ENCODE peak calls at places on chromosomes 3 and 15, in four cellular contexts. T is adrenal gland, L is sigmoid colon, U is spleen. K is an unnamed sample.

GRCh38 chr15:82045179-82045891 is 483 bp downstream of the MEX3B start:
- DNase-seq in T (peak), L (peak), U (peak), K (peak)

GRCh38 chr3:116667791-116668190 is 41.8 kb upstream of the TUSC7 start:
- DNase-seq in T (no peak), L (no peak), U (no peak), K (no peak)

GRCh38 chr3:177150970-177151627 is 46.2 kb downstream of the TBL1XR1 start:
- DNase-seq in T (no peak), L (no peak), U (no peak), K (no peak)

GRCh38 chr15:68888419-68888818 is 41.9 kb upstream of the SPESP1 start:
- DNase-seq in T (no peak), L (no peak), U (no peak), K (no peak)

GRCh38 chr15:98738689-98739411 is 90.5 kb downstream of the IGF1R start:
- DNase-seq in T (no peak), L (no peak), U (no peak), K (no peak)

GRCh38 chr3:152203677-152204076 is 65.1 kb upstream of the MBNL1 start:
- DNase-seq in T (no peak), L (no peak), U (no peak), K (no peak)

GRCh38 chr3:38059148-38059547 is 20.1 kb downstream of the DLEC1 start:
- DNase-seq in T (no peak), L (no peak), U (no peak), K (no peak)

GRCh38 chr15:75732809-75733451 is 20.3 kb upstream of the CSPG4 start:
- DNase-seq in T (peak), L (peak), U (peak), K (peak)

GRCh38 chr3:44105571-44105970 is 136.1 kb upstream of the TOPAZ1 start:
- DNase-seq in T (no peak), L (no peak), U (no peak), K (no peak)

GRCh38 chr3:61158152-61158551 is 93.1 kb downstream of the FHIT start:
- DNase-seq in T (no peak), L (no peak), U (no peak), K (no peak)

GRCh38 chr3:101224739-101225138 is 95.6 kb downstream of the IMPG2 start:
- DNase-seq in T (no peak), L (no peak), U (no peak), K (no peak)

GRCh38 chr3:2958553-2958952 is 151.6 kb downstream of the IL5RA start:
- DNase-seq in T (no peak), L (no peak), U (no peak), K (no peak)

GRCh38 chr3:104437891-104438290 is 928.8 kb upstream of the ALCAM start:
- DNase-seq in T (no peak), L (no peak), U (no peak), K (no peak)

GRCh38 chr3:186427627-186428026 is 65.6 kb upstream of the DGKG start:
- DNase-seq in T (no peak), L (no peak), U (no peak), K (peak)

GRCh38 chr3:187040637-187041361 is 98.5 kb downstream of the RPL39L start:
- DNase-seq in T (no peak), L (no peak), U (no peak), K (no peak)

GRCh38 chr3:10926831-10927521 is 65.6 kb upstream of the SLC6A1 start:
- DNase-seq in T (peak), L (no peak), U (no peak), K (no peak)

GRCh38 chr15:51190424-51191068 is 95.8 kb upstream of the TNFAIP8L3 start:
- DNase-seq in T (no peak), L (no peak), U (peak), K (peak)

GRCh38 chr3:15610083-15610482 is 8.5 kb downstream of the BTD start:
- DNase-seq in T (peak), L (peak), U (no peak), K (no peak)

GRCh38 chr3:32177702-32178198 is 60.7 kb upstream of the CMTM8 start:
- DNase-seq in T (peak), L (no peak), U (no peak), K (no peak)

GRCh38 chr15:73283341-73283962 is 85.3 kb downstream of the HCN4 start:
- DNase-seq in T (no peak), L (no peak), U (no peak), K (no peak)

GRCh38 chr3:147620906-147621305 is 211.7 kb downstream of the ZIC1 start:
- DNase-seq in T (no peak), L (no peak), U (no peak), K (no peak)

GRCh38 chr3:2921903-2922302 is 188.3 kb downstream of the IL5RA start:
- DNase-seq in T (no peak), L (no peak), U (no peak), K (no peak)

DNA sequence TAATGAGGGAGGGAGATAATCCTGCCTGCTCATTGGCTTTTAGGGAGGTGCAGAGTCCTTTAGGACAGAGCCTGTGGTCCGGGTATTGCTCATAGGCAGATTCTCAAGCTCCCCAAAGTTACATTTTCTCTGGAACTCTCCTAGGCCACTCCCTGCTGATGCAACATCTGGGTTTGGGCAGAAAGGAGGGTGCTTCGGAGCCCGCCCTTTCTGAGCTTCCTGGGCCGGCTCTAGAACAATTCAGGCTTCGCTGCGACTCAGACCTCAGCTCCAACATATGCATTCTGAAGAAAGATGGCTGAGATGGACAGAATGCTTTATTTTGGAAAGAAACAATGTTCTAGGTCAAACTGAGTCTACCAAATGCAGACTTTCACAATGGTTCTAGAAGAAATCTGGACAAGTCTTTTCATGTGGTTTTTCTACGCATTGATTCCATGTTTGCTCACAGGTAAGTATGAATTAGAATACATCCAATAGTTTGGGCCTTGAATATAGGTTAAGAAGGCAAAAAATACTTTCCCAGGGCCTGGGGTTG is at the start of gene IL20RB:
- DNase-seq in T (no peak), L (no peak), U (no peak), K (no peak)
- H3K4me3 ChIP-seq in T (no peak), L (no peak), U (no peak), K (no peak)

DNA sequence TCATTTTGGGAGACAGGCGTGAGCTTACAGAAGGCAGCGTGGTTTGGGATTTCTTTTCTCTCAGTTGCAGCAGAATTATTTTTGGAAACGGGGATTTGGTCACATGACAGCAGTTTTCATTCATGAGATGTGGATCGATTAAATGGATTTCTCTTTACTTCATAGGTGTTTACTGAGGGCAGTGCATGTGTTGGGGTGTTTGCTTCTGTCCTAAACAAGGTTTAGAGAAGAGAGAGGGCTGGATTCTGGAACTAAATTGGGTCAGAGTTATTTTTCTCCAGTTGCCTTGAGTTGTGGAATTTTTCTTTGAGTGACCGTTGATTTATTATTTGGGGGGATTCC is 18.6 kb upstream of the TRAK1 start:
- DNase-seq in T (no peak), L (no peak), U (no peak), K (no peak)
- H3K27ac ChIP-seq in T (no peak), L (peak), U (peak), K (peak)

DNA sequence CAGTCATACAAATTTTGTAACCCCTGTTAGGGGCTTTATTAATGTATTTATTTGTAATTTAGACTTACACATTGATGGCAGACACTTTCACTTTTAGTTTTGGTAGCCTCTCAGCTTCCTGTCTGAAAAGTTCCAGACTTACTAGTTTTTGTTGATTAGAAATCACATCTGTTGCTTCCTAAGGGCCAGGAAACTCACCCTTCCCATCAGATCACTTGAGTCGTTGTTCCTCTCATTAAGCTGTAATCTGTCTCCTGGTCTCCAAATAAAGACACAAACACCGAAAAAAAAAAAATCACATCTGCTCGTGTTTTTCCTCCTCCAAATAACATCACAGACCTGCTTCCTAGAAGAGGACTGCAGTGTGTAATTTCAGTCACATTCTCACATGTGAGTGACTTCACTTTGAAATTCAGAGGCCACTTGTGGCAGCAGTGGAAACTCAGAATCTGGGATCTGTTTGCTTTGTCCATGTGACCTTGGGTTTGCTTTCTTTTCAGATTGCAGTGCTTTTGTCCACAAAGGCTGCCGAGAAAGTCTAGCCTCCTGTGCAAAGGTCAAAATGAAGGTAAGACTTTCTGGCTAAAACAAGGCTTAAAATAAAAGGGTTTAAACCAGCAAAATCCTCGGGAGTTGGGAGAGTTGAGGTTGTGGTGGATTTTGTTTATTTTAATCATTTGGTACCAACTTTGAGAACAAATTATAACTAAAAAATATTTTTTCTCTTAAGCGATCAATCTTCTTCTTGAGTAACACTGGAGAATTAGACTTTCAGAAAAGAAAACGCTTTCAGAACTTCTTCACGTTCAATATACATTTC is 87.0 kb downstream of the KLHL25 start:
- DNase-seq in T (peak), L (no peak), U (no peak), K (peak)
- H3K4me3 ChIP-seq in T (no peak), L (peak), U (no peak), K (no peak)

DNA sequence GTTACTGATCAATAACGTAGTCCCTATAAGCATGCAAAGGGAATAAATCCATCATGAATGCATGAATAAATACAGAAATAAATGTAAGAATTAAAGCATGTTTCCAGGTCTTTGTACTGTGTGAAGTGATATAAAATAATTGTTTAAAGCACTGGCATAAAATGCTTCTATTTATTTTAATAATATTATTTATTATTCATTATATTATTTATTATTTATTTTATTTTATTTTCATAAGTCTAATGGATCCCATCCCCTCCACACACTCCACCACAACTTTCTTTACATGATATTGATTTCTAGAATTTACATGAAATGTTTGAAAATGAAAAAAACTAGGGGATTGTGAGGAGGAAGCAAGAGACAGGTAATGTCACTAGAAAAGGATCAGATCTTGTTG is 73.5 kb downstream of the MCF2L2 start:
- DNase-seq in T (no peak), L (no peak), U (no peak), K (no peak)
- H3K27ac ChIP-seq in T (no peak), L (no peak), U (no peak), K (no peak)

GRCh38 chr3:64029287-64029686 is 6.0 kb upstream of the PSMD6 start:
- DNase-seq in T (no peak), L (no peak), U (no peak), K (no peak)

GRCh38 chr3:64033033-64033432 is 9.7 kb upstream of the PSMD6 start:
- DNase-seq in T (no peak), L (no peak), U (no peak), K (no peak)

GRCh38 chr3:64028754-64029153 is 5.5 kb upstream of the PSMD6 start:
- DNase-seq in T (no peak), L (no peak), U (no peak), K (no peak)

GRCh38 chr3:64031540-64032533 is 8.5 kb upstream of the PSMD6 start:
- DNase-seq in T (peak), L (no peak), U (no peak), K (no peak)

DNA sequence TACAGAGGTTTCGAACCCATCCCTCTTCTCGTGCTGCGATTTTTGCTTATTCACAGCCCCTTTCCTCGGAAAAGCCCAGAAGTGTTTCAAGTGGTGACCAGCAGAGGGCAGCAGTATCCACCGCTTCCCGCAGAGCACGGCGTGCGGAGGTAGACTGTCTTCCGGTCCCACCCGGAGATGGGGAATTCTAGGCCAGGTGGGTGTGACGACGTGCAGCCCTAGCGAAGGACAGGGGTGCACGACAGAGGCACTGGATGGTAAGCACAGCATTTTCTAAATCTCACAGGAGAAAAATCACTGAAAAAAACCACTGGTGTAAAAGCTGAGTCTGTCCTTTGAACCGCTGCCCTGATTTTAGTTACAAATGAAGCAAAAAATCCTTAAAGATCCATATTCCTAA is 7.4 kb upstream of the PSMD6 start:
- DNase-seq in T (peak), L (peak), U (peak), K (peak)
- H3K4me3 ChIP-seq in T (no peak), L (peak), U (peak), K (no peak)

DNA sequence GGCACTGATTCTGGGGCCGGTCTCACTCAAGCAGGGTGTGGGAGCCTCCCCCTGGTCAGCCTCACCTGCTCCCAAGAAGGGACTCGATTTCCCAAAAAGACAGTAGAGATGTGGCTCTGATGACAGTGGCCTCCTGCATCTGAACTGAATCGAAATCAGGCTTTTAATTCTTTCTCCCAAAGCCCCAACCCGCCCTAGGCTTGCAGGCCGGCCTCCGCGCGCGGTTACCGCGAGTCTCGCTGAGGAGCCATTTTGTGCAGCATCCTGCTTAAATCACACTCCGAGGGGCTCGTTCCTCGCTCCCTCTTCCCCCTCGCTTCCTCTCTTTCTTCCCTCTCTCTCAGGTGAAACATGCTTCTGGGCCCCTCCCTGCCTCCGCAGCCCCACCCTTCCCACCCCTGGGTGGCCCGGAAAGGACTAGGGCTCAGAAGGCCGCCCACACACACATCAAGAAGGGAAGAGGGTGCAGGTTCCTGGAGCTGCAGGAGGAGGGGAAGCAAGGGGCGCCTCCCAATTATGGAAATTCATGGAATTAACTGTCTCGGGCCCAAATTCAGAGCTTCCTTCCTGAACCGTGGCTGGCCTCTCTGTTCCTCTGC is 30.9 kb upstream of the POLG start:
- DNase-seq in T (no peak), L (no peak), U (no peak), K (no peak)
- H3K27ac ChIP-seq in T (no peak), L (no peak), U (no peak), K (no peak)

GRCh38 chr3:143825513-143825912 is 22.8 kb downstream of the SLC9A9 start:
- DNase-seq in T (no peak), L (no peak), U (no peak), K (no peak)

GRCh38 chr3:143830063-143830462 is 18.2 kb downstream of the SLC9A9 start:
- DNase-seq in T (no peak), L (no peak), U (no peak), K (no peak)

GRCh38 chr3:143824675-143825074 is 23.6 kb downstream of the SLC9A9 start:
- DNase-seq in T (no peak), L (no peak), U (no peak), K (no peak)

GRCh38 chr3:143826296-143826695 is 22.0 kb downstream of the SLC9A9 start:
- DNase-seq in T (peak), L (no peak), U (no peak), K (no peak)

DNA sequence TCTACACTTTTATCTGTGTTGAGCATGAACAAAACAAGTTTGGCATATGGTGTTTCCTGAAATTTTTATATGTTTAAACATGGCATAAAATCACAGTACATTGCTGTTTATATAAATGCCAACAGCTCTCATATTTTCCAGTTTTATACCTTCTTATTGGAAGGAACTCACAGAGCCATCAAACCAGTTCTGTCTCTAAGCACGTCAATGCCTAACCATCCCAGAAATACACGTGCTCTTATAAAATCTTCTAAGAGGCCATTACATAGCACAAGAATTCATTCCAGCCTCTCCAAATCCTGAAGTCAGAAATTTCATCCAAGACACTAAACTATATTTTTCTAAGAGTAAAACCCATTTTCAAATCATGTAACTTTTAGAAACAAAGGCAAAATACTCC is 20.8 kb downstream of the SLC9A9 start:
- DNase-seq in T (no peak), L (no peak), U (no peak), K (no peak)
- H3K4me3 ChIP-seq in T (no peak), L (no peak), U (no peak), K (no peak)

GRCh38 chr3:117868766-117869165 is 1159.2 kb downstream of the TUSC7 start:
- DNase-seq in T (no peak), L (no peak), U (no peak), K (no peak)

GRCh38 chr3:117873236-117873635 is 1161.4 kb downstream of the IGSF11 start:
- DNase-seq in T (peak), L (peak), U (no peak), K (peak)

GRCh38 chr3:117874904-117875874 is 1159.5 kb downstream of the IGSF11 start:
- DNase-seq in T (no peak), L (no peak), U (no peak), K (no peak)

GRCh38 chr3:117874028-117874765 is 1160.4 kb downstream of the IGSF11 start:
- DNase-seq in T (no peak), L (no peak), U (no peak), K (no peak)

DNA sequence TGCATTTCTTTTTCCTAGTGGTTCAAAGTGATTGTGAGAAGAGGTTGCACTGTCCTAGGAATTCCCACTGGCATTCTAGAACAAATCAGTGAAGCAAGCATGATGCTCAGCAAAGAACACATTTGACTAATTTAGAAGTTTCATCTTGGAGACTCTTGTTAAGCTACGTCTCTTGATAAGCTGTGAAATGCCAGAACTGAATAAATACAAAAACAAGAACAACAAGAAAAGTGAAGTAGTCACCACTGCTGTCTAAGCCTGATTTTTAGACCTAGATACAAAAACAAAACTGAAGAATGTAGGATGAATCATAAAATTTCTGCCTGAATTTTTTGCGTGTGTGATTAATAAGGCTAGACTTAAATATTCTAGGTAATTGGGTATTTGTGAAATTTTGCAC is 1162.4 kb downstream of the TUSC7 start:
- DNase-seq in T (no peak), L (no peak), U (no peak), K (no peak)
- H3K27ac ChIP-seq in T (no peak), L (no peak), U (no peak), K (no peak)

GRCh38 chr3:98772022-98772421 is 8.9 kb downstream of the ST3GAL6 start:
- DNase-seq in T (no peak), L (no peak), U (no peak), K (no peak)
- H3K4me3 ChIP-seq in T (no peak), L (no peak), U (no peak), K (no peak)